ENCODE peak calls at places on chromosomes 12 and 14, in six cellular contexts. T is kidney glomerular epithelial cell; P is esophagus squamous epithelium; D is CD8-positive, alpha-beta T cell; N is T-helper 17 cell; O is NCI-H146. M is an unnamed sample.

GRCh38 chr12:31773867-31774266 is 45.0 kb upstream of the AMN1 start:
- DNase-seq in T (no peak), P (no peak), D (no peak), N (no peak), O (no peak), M (no peak)

GRCh38 chr12:95551305-95551704 is at the start of gene USP44:
- DNase-seq in T (no peak), P (no peak), D (no peak), N (no peak), O (no peak), M (no peak)

GRCh38 chr14:105169776-105170655 is 1.4 kb upstream of the JAG2 start:
- DNase-seq in T (no peak), P (no peak), D (no peak), N (no peak), O (peak; percentile 37), M (no peak)

GRCh38 chr12:120194226-120194533 is 335 bp downstream of the GCN1 start:
- DNase-seq in T (no peak), P (no peak), D (no peak), N (no peak), O (no peak), M (no peak)

GRCh38 chr12:114998118-114998771 is 314.3 kb upstream of the TBX3 start:
- DNase-seq in T (no peak), P (no peak), D (no peak), N (no peak), O (no peak), M (no peak)

GRCh38 chr12:3832738-3833137 is 40.5 kb downstream of the PARP11 start:
- DNase-seq in T (no peak), P (no peak), D (no peak), N (no peak), O (no peak), M (no peak)

GRCh38 chr14:26841361-26841760 is 243.5 kb upstream of the NOVA1 start:
- DNase-seq in T (peak; percentile 56), P (no peak), D (no peak), N (no peak), O (no peak), M (no peak)

GRCh38 chr12:48118491-48118890 is 673 bp upstream of the PFKM start:
- DNase-seq in T (no peak), P (no peak), D (no peak), N (no peak), O (peak; percentile 12), M (no peak)

GRCh38 chr14:22388669-22389625 is 200.1 kb downstream of the DAD1 start:
- DNase-seq in T (no peak), P (no peak), D (no peak), N (no peak), O (no peak), M (no peak)

GRCh38 chr14:23299558-23299957 is 3.1 kb downstream of the PPP1R3E start:
- DNase-seq in T (peak; percentile 30), P (no peak), D (no peak), N (no peak), O (no peak), M (peak; percentile 7)

GRCh38 chr12:4978737-4979136 is 64.9 kb upstream of the KCNA5 start:
- DNase-seq in T (no peak), P (no peak), D (no peak), N (no peak), O (no peak), M (peak; percentile 74)

GRCh38 chr12:113179023-113179422 is 6.3 kb downstream of the DDX54 start:
- DNase-seq in T (no peak), P (no peak), D (no peak), N (no peak), O (no peak), M (no peak)

GRCh38 chr12:11986165-11986564 is 84.6 kb upstream of the BCL2L14 start:
- DNase-seq in T (no peak), P (no peak), D (no peak), N (no peak), O (no peak), M (no peak)

GRCh38 chr12:25875661-25876060 is 82.8 kb upstream of the RASSF8 start:
- DNase-seq in T (no peak), P (no peak), D (no peak), N (no peak), O (no peak), M (no peak)

GRCh38 chr12:3203713-3204112 is 126.5 kb downstream of the TSPAN9 start:
- DNase-seq in T (no peak), P (no peak), D (no peak), N (no peak), O (no peak), M (no peak)

GRCh38 chr12:64186789-64187188 is 35.3 kb downstream of the KICS2 start:
- DNase-seq in T (peak; percentile 7), P (no peak), D (no peak), N (no peak), O (no peak), M (no peak)

GRCh38 chr14:98136420-98136819 is 1135.6 kb downstream of the BCL11B start:
- DNase-seq in T (no peak), P (no peak), D (peak; percentile 26), N (no peak), O (no peak), M (no peak)

GRCh38 chr14:104109121-104109541 is 23.6 kb downstream of the ASPG start:
- DNase-seq in T (no peak), P (no peak), D (no peak), N (no peak), O (no peak), M (no peak)

GRCh38 chr12:103181366-103182152 is 224.1 kb downstream of the ASCL1 start:
- DNase-seq in T (no peak), P (no peak), D (no peak), N (no peak), O (no peak), M (no peak)

GRCh38 chr12:130877333-130877732 is 5.5 kb downstream of the RAN start:
- DNase-seq in T (no peak), P (no peak), D (no peak), N (no peak), O (no peak), M (no peak)

GRCh38 chr14:30227871-30228270 is 300.2 kb upstream of the PRKD1 start:
- DNase-seq in T (peak; percentile 42), P (no peak), D (no peak), N (no peak), O (no peak), M (no peak)

GRCh38 chr12:13941258-13942249 is 39.8 kb downstream of the GRIN2B start:
- DNase-seq in T (peak; percentile 94), P (no peak), D (no peak), N (no peak), O (peak; percentile 81), M (peak; percentile 79)

GRCh38 chr14:92224348-92224954 is 98.5 kb upstream of the SLC24A4 start:
- DNase-seq in T (no peak), P (no peak), D (no peak), N (no peak), O (no peak), M (no peak)

GRCh38 chr12:80805106-80805505 is 88.4 kb downstream of the MYF5 start:
- DNase-seq in T (no peak), P (no peak), D (no peak), N (no peak), O (no peak), M (no peak)

GRCh38 chr12:82723093-82723492 is 36.4 kb downstream of the TMTC2 start:
- DNase-seq in T (no peak), P (no peak), D (no peak), N (no peak), O (no peak), M (no peak)

GRCh38 chr14:24211311-24211710 is 2.0 kb downstream of the CHMP4A start:
- DNase-seq in T (no peak), P (no peak), D (no peak), N (no peak), O (no peak), M (no peak)

GRCh38 chr12:6341439-6342139 is at the start of gene TNFRSF1A:
- DNase-seq in T (peak; percentile 73), P (no peak), D (peak; percentile 53), N (no peak), O (no peak), M (no peak)

GRCh38 chr12:38502420-38502819 is 185.8 kb downstream of the ALG10B start:
- DNase-seq in T (no peak), P (no peak), D (no peak), N (no peak), O (no peak), M (no peak)

GRCh38 chr12:2879853-2880252 is 2.8 kb downstream of the RHNO1 start:
- DNase-seq in T (no peak), P (no peak), D (no peak), N (no peak), O (no peak), M (no peak)

GRCh38 chr14:61889914-61890351 is 127.7 kb downstream of the SNAPC1 start:
- DNase-seq in T (no peak), P (no peak), D (no peak), N (no peak), O (no peak), M (no peak)

GRCh38 chr14:94213021-94213420 is 38.9 kb downstream of the PPP4R4 start:
- DNase-seq in T (peak; percentile 91), P (no peak), D (no peak), N (no peak), O (no peak), M (no peak)

GRCh38 chr12:32201996-32202395 is 95.3 kb downstream of the BICD1 start:
- DNase-seq in T (no peak), P (no peak), D (no peak), N (no peak), O (no peak), M (no peak)

GRCh38 chr12:86660000-86660399 is 403.8 kb upstream of the MGAT4C start:
- DNase-seq in T (no peak), P (no peak), D (no peak), N (no peak), O (no peak), M (no peak)

GRCh38 chr12:131118366-131118765 is 164.7 kb downstream of the ADGRD1 start:
- DNase-seq in T (no peak), P (no peak), D (no peak), N (no peak), O (no peak), M (no peak)

GRCh38 chr14:70086685-70087379 is 101.9 kb downstream of the SLC8A3 start:
- DNase-seq in T (peak; percentile 50), P (no peak), D (no peak), N (no peak), O (peak; percentile 38), M (peak; percentile 16)

GRCh38 chr14:104158827-104159798 is 20.7 kb downstream of the KIF26A start:
- DNase-seq in T (no peak), P (no peak), D (no peak), N (no peak), O (peak; percentile 21), M (no peak)

GRCh38 chr14:65019944-65020566 is 33.4 kb downstream of the FNTB start:
- DNase-seq in T (peak; percentile 61), P (no peak), D (no peak), N (no peak), O (peak; percentile 56), M (peak; percentile 33)

M was measured in NCI-H345.